ENCODE peak calls at places on chromosomes 4 and X, in eight cellular contexts. Z is ELR, L is DMS79, S is T-helper 17 cell, U is NCI-H1092, R is D341Med, H is mesothelial cell of epicardium, F is kidney tubule cell. Y is an unnamed sample.

GRCh38 chrX:103464774-103465117 is 54.5 kb downstream of the RAB40A start:
- DNase-seq in F (peak; percentile 75), L (peak; percentile 52), S (peak; percentile 61), H (no peak), Z (peak; percentile 77), R (peak; percentile 60), U (peak; percentile 38), Y (peak; percentile 25)

GRCh38 chr4:72295966-72296557 is 264.3 kb downstream of the NPFFR2 start:
- DNase-seq in U (no peak), S (no peak), Z (peak; percentile 71), L (no peak), F (peak; percentile 63), R (peak; percentile 43), H (no peak), Y (no peak)

GRCh38 chrX:122046815-122047214 is 999.4 kb downstream of the GLUD2 start:
- DNase-seq in U (no peak), R (no peak), H (no peak), L (no peak), F (no peak), S (no peak), Z (no peak), Y (no peak)

GRCh38 chrX:109830704-109831206 is 97.7 kb upstream of the ACSL4 start:
- DNase-seq in R (no peak), L (no peak), Z (peak; percentile 40), S (no peak), U (no peak), H (no peak), F (peak; percentile 88), Y (no peak)

GRCh38 chr4:108988514-108989195 is 225.8 kb upstream of the ETNPPL start:
- DNase-seq in R (no peak), S (no peak), F (peak; percentile 52), U (no peak), L (no peak), H (no peak), Z (no peak), Y (no peak)

GRCh38 chr4:42523066-42523718 is 125.9 kb downstream of the SHISA3 start:
- DNase-seq in L (no peak), U (no peak), S (no peak), H (no peak), F (no peak), Z (no peak), R (no peak), Y (no peak)

GRCh38 chr4:62161446-62161845 is 961.3 kb downstream of the ADGRL3 start:
- DNase-seq in U (no peak), S (no peak), L (no peak), Z (no peak), F (no peak), R (no peak), H (no peak), Y (no peak)

GRCh38 chrX:40155617-40156471 is 58.1 kb upstream of the BCOR start:
- DNase-seq in Z (no peak), U (no peak), H (no peak), R (peak; percentile 51), F (no peak), S (no peak), L (no peak), Y (no peak)

GRCh38 chrX:41329101-41329500 is 4.9 kb upstream of the DDX3X start:
- DNase-seq in R (no peak), L (no peak), S (no peak), H (no peak), Z (no peak), F (no peak), U (no peak), Y (no peak)

GRCh38 chr4:8920969-8921368 is 49.3 kb upstream of the HMX1 start:
- DNase-seq in U (no peak), R (peak; percentile 6), H (no peak), F (no peak), Z (no peak), S (no peak), L (no peak), Y (no peak)

GRCh38 chrX:110383414-110383813 is 24.8 kb downstream of the RTL9 start:
- DNase-seq in Z (peak; percentile 74), F (peak; percentile 49), U (no peak), R (no peak), S (no peak), L (no peak), H (no peak), Y (no peak)

Y was measured in NCI-H187.